ENCODE peak calls at places on chromosomes 5 and 9, in five cellular contexts. One of them, this sample, is unnamed. For H3K4me1, the result is how much of the 10 kb centered on the place peaks cover.

GRCh38 chr5:107063511-107063910 is 607.2 kb downstream of the EFNA5 start:
- DNase-seq in tibial nerve: no peak
- DNase-seq in GM12878: no peak
- DNase-seq in stomach: no peak
- DNase-seq in A549: no peak
- DNase-seq in this sample: no peak

GRCh38 chr5:14147210-14147609 is 4.1 kb downstream of the TRIO start:
- DNase-seq in stomach: no peak
- DNase-seq in tibial nerve: no peak
- DNase-seq in GM12878: no peak
- DNase-seq in A549: no peak
- DNase-seq in this sample: no peak

GRCh38 chr9:128946945-128947422 is 419 bp downstream of the DOLK start:
- DNase-seq in stomach: peak
- DNase-seq in tibial nerve: no peak
- DNase-seq in A549: no peak
- DNase-seq in GM12878: no peak
- DNase-seq in this sample: no peak

GRCh38 chr9:120740135-120740534 is 25.9 kb upstream of the MEGF9 start:
- DNase-seq in stomach: no peak
- DNase-seq in GM12878: no peak
- DNase-seq in tibial nerve: no peak
- DNase-seq in A549: no peak
- DNase-seq in this sample: no peak

GRCh38 chr5:179823937-179824744 is 3.4 kb downstream of the SQSTM1 start:
- DNase-seq in stomach: no peak
- DNase-seq in tibial nerve: no peak
- DNase-seq in GM12878: no peak
- DNase-seq in A549: no peak
- DNase-seq in this sample: no peak

GRCh38 chr5:64635056-64635686 is 55.1 kb upstream of the SHISAL2B start:
- DNase-seq in stomach: no peak
- DNase-seq in GM12878: no peak
- DNase-seq in A549: peak
- DNase-seq in tibial nerve: no peak
- DNase-seq in this sample: no peak

GRCh38 chr5:124236366-124237231 is 509.8 kb downstream of the ZNF608 start:
- DNase-seq in stomach: no peak
- DNase-seq in GM12878: no peak
- DNase-seq in tibial nerve: no peak
- DNase-seq in A549: no peak
- DNase-seq in this sample: no peak

GRCh38 chr9:85401998-85402397 is 339.8 kb downstream of the AGTPBP1 start:
- DNase-seq in tibial nerve: no peak
- DNase-seq in stomach: no peak
- DNase-seq in A549: no peak
- DNase-seq in GM12878: no peak
- DNase-seq in this sample: no peak

GRCh38 chr5:56817306-56817986 is 2.1 kb downstream of the MAP3K1 start:
- DNase-seq in GM12878: no peak
- DNase-seq in tibial nerve: no peak
- DNase-seq in A549: no peak
- DNase-seq in stomach: no peak
- DNase-seq in this sample: no peak

GRCh38 chr9:120439147-120439546 is 140.8 kb downstream of the CDK5RAP2 start:
- DNase-seq in stomach: no peak
- DNase-seq in A549: peak
- DNase-seq in GM12878: no peak
- DNase-seq in tibial nerve: no peak
- DNase-seq in this sample: no peak

GRCh38 chr9:75601280-75601679 is 289.2 kb upstream of the PCSK5 start:
- DNase-seq in stomach: no peak
- DNase-seq in A549: no peak
- DNase-seq in GM12878: no peak
- DNase-seq in tibial nerve: no peak
- DNase-seq in this sample: no peak

GRCh38 chr5:180605554-180606214 is 14.4 kb upstream of the SCGB3A1 start:
- DNase-seq in GM12878: peak
- DNase-seq in tibial nerve: no peak
- DNase-seq in A549: peak
- DNase-seq in stomach: peak
- DNase-seq in this sample: no peak

GRCh38 chr9:98765276-98765675 is 31.1 kb downstream of the ANKS6 start:
- DNase-seq in tibial nerve: no peak
- DNase-seq in A549: no peak
- DNase-seq in GM12878: no peak
- DNase-seq in stomach: no peak
- DNase-seq in this sample: no peak

GRCh38 chr5:167284491-167284890 is 1007.0 kb upstream of the WWC1 start:
- DNase-seq in GM12878: no peak
- DNase-seq in A549: no peak
- DNase-seq in stomach: no peak
- DNase-seq in tibial nerve: no peak
- DNase-seq in this sample: no peak

GRCh38 chr5:83972236-83972635 is 251.6 kb upstream of the HAPLN1 start:
- DNase-seq in GM12878: no peak
- DNase-seq in A549: no peak
- DNase-seq in stomach: no peak
- DNase-seq in tibial nerve: no peak
- DNase-seq in this sample: no peak

GRCh38 chr5:148826082-148826971 is at the start of gene ADRB2:
- DNase-seq in stomach: peak
- DNase-seq in A549: peak
- DNase-seq in tibial nerve: peak
- DNase-seq in GM12878: peak
- DNase-seq in this sample: peak

GRCh38 chr9:19925674-19926503 is 137.1 kb upstream of the SLC24A2 start:
- DNase-seq in GM12878: peak
- DNase-seq in tibial nerve: peak
- DNase-seq in stomach: peak
- DNase-seq in A549: peak
- DNase-seq in this sample: peak

GRCh38 chr5:87156631-87157030 is 111.1 kb upstream of the RASA1 start:
- DNase-seq in GM12878: no peak
- DNase-seq in A549: no peak
- DNase-seq in stomach: no peak
- DNase-seq in tibial nerve: no peak
- DNase-seq in this sample: no peak

GRCh38 chr5:59813761-59814562 is 79.6 kb downstream of the PDE4D start:
- DNase-seq in tibial nerve: no peak
- DNase-seq in GM12878: no peak
- DNase-seq in stomach: no peak
- DNase-seq in A549: peak
- DNase-seq in this sample: no peak

GRCh38 chr9:3903273-3903672 is 377.5 kb upstream of the RFX3 start:
- DNase-seq in stomach: no peak
- DNase-seq in GM12878: no peak
- DNase-seq in A549: no peak
- DNase-seq in tibial nerve: no peak
- DNase-seq in this sample: no peak

DNA sequence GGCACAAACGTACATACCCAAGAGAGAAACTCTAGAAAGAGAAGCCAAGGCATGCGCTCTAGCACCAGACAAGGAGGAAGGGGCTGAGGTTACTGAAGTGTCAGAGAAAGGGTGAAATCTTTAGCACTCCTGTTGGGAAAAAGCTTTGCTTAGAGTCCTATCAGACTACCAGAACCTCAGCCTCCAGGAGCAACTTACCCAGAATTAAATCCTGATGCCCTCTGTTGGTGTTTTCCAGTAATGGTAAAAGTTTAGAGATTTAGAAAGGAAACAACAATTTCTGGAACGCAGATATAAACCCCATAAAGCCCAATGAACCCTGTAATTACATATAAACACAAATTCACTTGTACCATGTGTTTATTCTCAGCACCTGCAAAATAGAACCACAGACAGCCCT is 33.2 kb upstream of the ASTN2 start:
- DNase-seq in stomach: no peak
- DNase-seq in A549: no peak
- DNase-seq in tibial nerve: no peak
- DNase-seq in GM12878: no peak
- DNase-seq in this sample: no peak
- TF ChIP-seq CTCF in stomach: no peak
- TF ChIP-seq CTCF in A549: no peak
- TF ChIP-seq CTCF in tibial nerve: no peak
- TF ChIP-seq CTCF in GM12878: no peak
- TF ChIP-seq CTCF in this sample: no peak

GRCh38 chr9:124859803-124860581 is 1.8 kb downstream of the RPL35 start:
- DNase-seq in stomach: no peak
- DNase-seq in tibial nerve: no peak
- DNase-seq in GM12878: no peak
- DNase-seq in A549: no peak
- DNase-seq in this sample: no peak
- TF ChIP-seq POLR2A in stomach: no peak
- TF ChIP-seq POLR2A in tibial nerve: no peak
- TF ChIP-seq POLR2A in GM12878: peak
- TF ChIP-seq POLR2A in A549: no peak
- TF ChIP-seq POLR2A in this sample: no peak

DNA sequence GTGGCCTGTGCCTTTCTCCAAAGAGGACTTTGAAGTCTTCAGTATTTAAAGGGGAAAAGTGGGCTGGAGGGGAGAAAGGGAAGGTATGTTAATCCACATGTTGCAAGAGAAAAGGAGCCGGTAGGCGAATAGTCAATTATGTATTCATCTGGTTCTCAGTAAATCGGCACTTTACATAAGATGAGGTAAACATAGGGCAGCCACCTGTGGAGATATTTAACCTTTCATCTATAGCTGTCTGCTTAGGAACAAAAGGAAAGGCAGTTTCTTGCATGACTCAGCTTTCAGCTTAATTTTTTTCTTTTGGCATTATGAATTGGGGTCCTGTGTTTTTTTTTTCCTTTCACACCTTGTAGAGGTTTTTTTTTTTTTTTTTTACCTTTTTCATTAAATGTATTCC is 42.2 kb downstream of the FGD3 start:
- DNase-seq in tibial nerve: no peak
- DNase-seq in stomach: no peak
- DNase-seq in A549: no peak
- DNase-seq in GM12878: no peak
- DNase-seq in this sample: no peak
- H3K4me1 ChIP-seq in tibial nerve: under half
- H3K4me1 ChIP-seq in stomach: under half
- H3K4me1 ChIP-seq in A549: under half
- H3K4me1 ChIP-seq in GM12878: under half
- H3K4me1 ChIP-seq in this sample: under half

GRCh38 chr5:73985145-73985544 is 359.1 kb downstream of the ARHGEF28 start:
- DNase-seq in tibial nerve: no peak
- DNase-seq in GM12878: no peak
- DNase-seq in A549: peak
- DNase-seq in stomach: no peak
- DNase-seq in this sample: no peak
- TF ChIP-seq CTCF in tibial nerve: no peak
- TF ChIP-seq CTCF in GM12878: no peak
- TF ChIP-seq CTCF in A549: peak
- TF ChIP-seq CTCF in stomach: no peak
- TF ChIP-seq CTCF in this sample: peak

GRCh38 chr5:92402045-92402444 is 1018.9 kb upstream of the ARRDC3 start:
- DNase-seq in tibial nerve: no peak
- DNase-seq in GM12878: no peak
- DNase-seq in A549: no peak
- DNase-seq in stomach: no peak
- DNase-seq in this sample: no peak

GRCh38 chr5:92403308-92403707 is 1020.2 kb upstream of the ARRDC3 start:
- DNase-seq in A549: no peak
- DNase-seq in stomach: no peak
- DNase-seq in GM12878: no peak
- DNase-seq in tibial nerve: no peak
- DNase-seq in this sample: no peak

GRCh38 chr5:92401492-92401891 is 1018.4 kb upstream of the ARRDC3 start:
- DNase-seq in tibial nerve: no peak
- DNase-seq in A549: no peak
- DNase-seq in stomach: no peak
- DNase-seq in GM12878: no peak
- DNase-seq in this sample: no peak
- TF ChIP-seq POLR2A in tibial nerve: no peak
- TF ChIP-seq POLR2A in A549: no peak
- TF ChIP-seq POLR2A in stomach: no peak
- TF ChIP-seq POLR2A in GM12878: no peak
- TF ChIP-seq POLR2A in this sample: no peak

GRCh38 chr5:17275279-17276158 is 58.1 kb downstream of the BASP1 start:
- DNase-seq in stomach: no peak
- DNase-seq in GM12878: no peak
- DNase-seq in tibial nerve: no peak
- DNase-seq in A549: no peak
- DNase-seq in this sample: no peak
- H3K4me1 ChIP-seq in stomach: under half
- H3K4me1 ChIP-seq in GM12878: under half
- H3K4me1 ChIP-seq in tibial nerve: under half
- H3K4me1 ChIP-seq in A549: half or more
- H3K4me1 ChIP-seq in this sample: under half

GRCh38 chr5:11048760-11049159 is 287.7 kb upstream of the DAP start:
- DNase-seq in A549: no peak
- DNase-seq in GM12878: no peak
- DNase-seq in tibial nerve: no peak
- DNase-seq in stomach: no peak
- DNase-seq in this sample: no peak
- TF ChIP-seq CTCF in A549: no peak
- TF ChIP-seq CTCF in GM12878: no peak
- TF ChIP-seq CTCF in tibial nerve: no peak
- TF ChIP-seq CTCF in stomach: no peak
- TF ChIP-seq CTCF in this sample: no peak

GRCh38 chr5:132258102-132259060 is 885 bp downstream of the PDLIM4 start:
- DNase-seq in tibial nerve: no peak
- DNase-seq in A549: no peak
- DNase-seq in GM12878: no peak
- DNase-seq in stomach: no peak
- DNase-seq in this sample: no peak

GRCh38 chr5:132260714-132261615 is 3.5 kb downstream of the PDLIM4 start:
- DNase-seq in A549: no peak
- DNase-seq in stomach: peak
- DNase-seq in tibial nerve: peak
- DNase-seq in GM12878: peak
- DNase-seq in this sample: no peak

GRCh38 chr5:132261881-132262845 is 4.7 kb downstream of the PDLIM4 start:
- DNase-seq in tibial nerve: no peak
- DNase-seq in stomach: no peak
- DNase-seq in A549: no peak
- DNase-seq in GM12878: no peak
- DNase-seq in this sample: no peak

GRCh38 chr5:132259061-132259851 is 1.8 kb downstream of the PDLIM4 start:
- DNase-seq in tibial nerve: peak
- DNase-seq in stomach: peak
- DNase-seq in A549: no peak
- DNase-seq in GM12878: no peak
- DNase-seq in this sample: no peak

GRCh38 chr5:132260051-132260450 is 2.6 kb downstream of the PDLIM4 start:
- DNase-seq in stomach: no peak
- DNase-seq in tibial nerve: no peak
- DNase-seq in A549: no peak
- DNase-seq in GM12878: no peak
- DNase-seq in this sample: no peak
- TF ChIP-seq POLR2A in stomach: no peak
- TF ChIP-seq POLR2A in tibial nerve: no peak
- TF ChIP-seq POLR2A in A549: no peak
- TF ChIP-seq POLR2A in GM12878: no peak
- TF ChIP-seq POLR2A in this sample: no peak

This sample was measured in esophagus squamous epithelium.